ENCODE peak calls at places on chromosomes 4 and X, in five cellular contexts. One of them, this sample, is unnamed.

GRCh38 chr4:168076989-168077725 is 15.2 kb upstream of the ANXA10 start:
- DNase-seq in KBM-7: peak; percentile 49
- DNase-seq in stomach: peak; percentile 75
- DNase-seq in NCI-H1436 treated with DMSO at 0.1 percent for 48 hours: peak; percentile 3
- DNase-seq in psoas muscle: peak; percentile 12
- DNase-seq in this sample: no peak

GRCh38 chr4:2793920-2794706 is 1.2 kb downstream of the SH3BP2 start:
- DNase-seq in KBM-7: no peak
- DNase-seq in stomach: peak; percentile 66
- DNase-seq in NCI-H1436 treated with DMSO at 0.1 percent for 48 hours: no peak
- DNase-seq in psoas muscle: peak; percentile 37
- DNase-seq in this sample: peak; percentile 27

GRCh38 chr4:2007804-2008670 is 737 bp downstream of the NELFA start:
- DNase-seq in KBM-7: no peak
- DNase-seq in stomach: no peak
- DNase-seq in NCI-H1436 treated with DMSO at 0.1 percent for 48 hours: no peak
- DNase-seq in psoas muscle: no peak
- DNase-seq in this sample: no peak

GRCh38 chr4:111174331-111174730 is 551.5 kb upstream of the PITX2 start:
- DNase-seq in KBM-7: no peak
- DNase-seq in stomach: no peak
- DNase-seq in NCI-H1436 treated with DMSO at 0.1 percent for 48 hours: no peak
- DNase-seq in psoas muscle: no peak
- DNase-seq in this sample: no peak

GRCh38 chr4:73520821-73521220 is 39.3 kb downstream of the AFM start:
- DNase-seq in KBM-7: no peak
- DNase-seq in stomach: no peak
- DNase-seq in NCI-H1436 treated with DMSO at 0.1 percent for 48 hours: peak; percentile 90
- DNase-seq in psoas muscle: no peak
- DNase-seq in this sample: peak; percentile 49

GRCh38 chr4:38860788-38861424 is 4.3 kb upstream of the TLR6 start:
- DNase-seq in KBM-7: peak; percentile 69
- DNase-seq in stomach: peak; percentile 55
- DNase-seq in NCI-H1436 treated with DMSO at 0.1 percent for 48 hours: no peak
- DNase-seq in psoas muscle: no peak
- DNase-seq in this sample: no peak

GRCh38 chrX:44202596-44202995 is 140.9 kb downstream of the EFHC2 start:
- DNase-seq in KBM-7: no peak
- DNase-seq in stomach: no peak
- DNase-seq in NCI-H1436 treated with DMSO at 0.1 percent for 48 hours: no peak
- DNase-seq in psoas muscle: no peak
- DNase-seq in this sample: no peak

GRCh38 chrX:123550829-123551228 is 182.0 kb downstream of the THOC2 start:
- DNase-seq in KBM-7: no peak
- DNase-seq in stomach: no peak
- DNase-seq in NCI-H1436 treated with DMSO at 0.1 percent for 48 hours: no peak
- DNase-seq in psoas muscle: no peak
- DNase-seq in this sample: no peak

GRCh38 chrX:12974217-12974796 is 603 bp upstream of the TMSB4X start:
- DNase-seq in KBM-7: peak; percentile 76
- DNase-seq in stomach: peak; percentile 69
- DNase-seq in NCI-H1436 treated with DMSO at 0.1 percent for 48 hours: no peak
- DNase-seq in psoas muscle: peak; percentile 66
- DNase-seq in this sample: no peak

GRCh38 chr4:26372525-26373172 is 51.8 kb downstream of the RBPJ start:
- DNase-seq in KBM-7: peak; percentile 83
- DNase-seq in stomach: no peak
- DNase-seq in NCI-H1436 treated with DMSO at 0.1 percent for 48 hours: peak; percentile 19
- DNase-seq in psoas muscle: no peak
- DNase-seq in this sample: no peak

GRCh38 chr4:139619644-139620043 is 46.0 kb upstream of the MGST2 start:
- DNase-seq in KBM-7: peak; percentile 44
- DNase-seq in stomach: no peak
- DNase-seq in NCI-H1436 treated with DMSO at 0.1 percent for 48 hours: no peak
- DNase-seq in psoas muscle: no peak
- DNase-seq in this sample: no peak

GRCh38 chr4:41887821-41888699 is 47.2 kb upstream of the TMEM33 start:
- DNase-seq in KBM-7: peak; percentile 56
- DNase-seq in stomach: peak; percentile 52
- DNase-seq in NCI-H1436 treated with DMSO at 0.1 percent for 48 hours: no peak
- DNase-seq in psoas muscle: no peak
- DNase-seq in this sample: peak; percentile 6

GRCh38 chrX:39982927-39983326 is 114.8 kb downstream of the BCOR start:
- DNase-seq in KBM-7: no peak
- DNase-seq in stomach: no peak
- DNase-seq in NCI-H1436 treated with DMSO at 0.1 percent for 48 hours: no peak
- DNase-seq in psoas muscle: no peak
- DNase-seq in this sample: no peak

GRCh38 chrX:153321381-153322105 is at the start of gene PNMA6F:
- DNase-seq in KBM-7: no peak
- DNase-seq in stomach: no peak
- DNase-seq in NCI-H1436 treated with DMSO at 0.1 percent for 48 hours: no peak
- DNase-seq in psoas muscle: no peak
- DNase-seq in this sample: no peak

GRCh38 chr4:123589361-123589760 is 192.8 kb downstream of the SPRY1 start:
- DNase-seq in KBM-7: no peak
- DNase-seq in stomach: no peak
- DNase-seq in NCI-H1436 treated with DMSO at 0.1 percent for 48 hours: no peak
- DNase-seq in psoas muscle: no peak
- DNase-seq in this sample: no peak

GRCh38 chr4:132506568-132506967 is 642.5 kb upstream of the PCDH10 start:
- DNase-seq in KBM-7: no peak
- DNase-seq in stomach: no peak
- DNase-seq in NCI-H1436 treated with DMSO at 0.1 percent for 48 hours: no peak
- DNase-seq in psoas muscle: no peak
- DNase-seq in this sample: no peak

This sample was measured in NCI-H2171.